ENCODE peak calls at places on chromosome 18, in ten cellular contexts. One of them, this sample, is unnamed.

GRCh38 chr18:61893971-61894750 is 1.4 kb upstream of the RNF152 start:
- DNase-seq in LHCN-M2: peak; percentile 50
- DNase-seq in neuronal stem cell: peak; percentile 73
- DNase-seq in naive thymus-derived CD4-positive, alpha-beta T cell: peak; percentile 73
- DNase-seq in lower lobe of right lung: peak; percentile 80
- DNase-seq in hypothalamus: peak; percentile 57
- DNase-seq in A549: peak; percentile 36
- DNase-seq in mesothelial cell of epicardium: peak; percentile 46
- DNase-seq in NCI-H2227 treated with DMSO at 0.1 percent for 48 hours: peak; percentile 33
- DNase-seq in amygdala: peak; percentile 58
- DNase-seq in this sample: peak; percentile 84

GRCh38 chr18:10374615-10375295 is 79.7 kb upstream of the APCDD1 start:
- DNase-seq in LHCN-M2: no peak
- DNase-seq in neuronal stem cell: no peak
- DNase-seq in naive thymus-derived CD4-positive, alpha-beta T cell: no peak
- DNase-seq in lower lobe of right lung: no peak
- DNase-seq in hypothalamus: no peak
- DNase-seq in A549: no peak
- DNase-seq in mesothelial cell of epicardium: no peak
- DNase-seq in NCI-H2227 treated with DMSO at 0.1 percent for 48 hours: no peak
- DNase-seq in amygdala: no peak
- DNase-seq in this sample: no peak

GRCh38 chr18:46630160-46630559 is 26.9 kb downstream of the LOXHD1 start:
- DNase-seq in LHCN-M2: peak; percentile 11
- DNase-seq in neuronal stem cell: no peak
- DNase-seq in naive thymus-derived CD4-positive, alpha-beta T cell: no peak
- DNase-seq in lower lobe of right lung: no peak
- DNase-seq in hypothalamus: no peak
- DNase-seq in A549: no peak
- DNase-seq in mesothelial cell of epicardium: no peak
- DNase-seq in NCI-H2227 treated with DMSO at 0.1 percent for 48 hours: no peak
- DNase-seq in amygdala: no peak
- DNase-seq in this sample: no peak

GRCh38 chr18:49431563-49431962 is 28.9 kb downstream of the DYM start:
- DNase-seq in LHCN-M2: peak; percentile 91
- DNase-seq in neuronal stem cell: no peak
- DNase-seq in naive thymus-derived CD4-positive, alpha-beta T cell: no peak
- DNase-seq in lower lobe of right lung: no peak
- DNase-seq in hypothalamus: no peak
- DNase-seq in A549: no peak
- DNase-seq in mesothelial cell of epicardium: no peak
- DNase-seq in NCI-H2227 treated with DMSO at 0.1 percent for 48 hours: no peak
- DNase-seq in amygdala: no peak
- DNase-seq in this sample: no peak

GRCh38 chr18:12657849-12658829 is at the start of gene SPIRE1:
- DNase-seq in LHCN-M2: peak; percentile 59
- DNase-seq in neuronal stem cell: peak; percentile 71
- DNase-seq in naive thymus-derived CD4-positive, alpha-beta T cell: peak; percentile 65
- DNase-seq in lower lobe of right lung: peak; percentile 86
- DNase-seq in hypothalamus: peak; percentile 44
- DNase-seq in A549: peak; percentile 22
- DNase-seq in mesothelial cell of epicardium: peak; percentile 34
- DNase-seq in NCI-H2227 treated with DMSO at 0.1 percent for 48 hours: peak; percentile 52
- DNase-seq in amygdala: no peak
- DNase-seq in this sample: peak; percentile 78

GRCh38 chr18:13218376-13219011 is at the start of gene LDLRAD4:
- DNase-seq in LHCN-M2: no peak
- DNase-seq in neuronal stem cell: peak; percentile 26
- DNase-seq in naive thymus-derived CD4-positive, alpha-beta T cell: peak; percentile 52
- DNase-seq in lower lobe of right lung: no peak
- DNase-seq in hypothalamus: no peak
- DNase-seq in A549: no peak
- DNase-seq in mesothelial cell of epicardium: no peak
- DNase-seq in NCI-H2227 treated with DMSO at 0.1 percent for 48 hours: no peak
- DNase-seq in amygdala: peak; percentile 37
- DNase-seq in this sample: no peak

GRCh38 chr18:58847383-58848071 is 17.1 kb upstream of the ZNF532 start:
- DNase-seq in LHCN-M2: no peak
- DNase-seq in neuronal stem cell: peak; percentile 71
- DNase-seq in naive thymus-derived CD4-positive, alpha-beta T cell: no peak
- DNase-seq in lower lobe of right lung: no peak
- DNase-seq in hypothalamus: no peak
- DNase-seq in A549: no peak
- DNase-seq in mesothelial cell of epicardium: no peak
- DNase-seq in NCI-H2227 treated with DMSO at 0.1 percent for 48 hours: no peak
- DNase-seq in amygdala: peak; percentile 15
- DNase-seq in this sample: no peak

GRCh38 chr18:74204543-74205152 is 56.3 kb downstream of the TIMM21 start:
- DNase-seq in LHCN-M2: no peak
- DNase-seq in neuronal stem cell: no peak
- DNase-seq in naive thymus-derived CD4-positive, alpha-beta T cell: no peak
- DNase-seq in lower lobe of right lung: no peak
- DNase-seq in hypothalamus: no peak
- DNase-seq in A549: no peak
- DNase-seq in mesothelial cell of epicardium: no peak
- DNase-seq in NCI-H2227 treated with DMSO at 0.1 percent for 48 hours: no peak
- DNase-seq in amygdala: no peak
- DNase-seq in this sample: no peak

GRCh38 chr18:8468911-8469310 is 140.3 kb upstream of the RAB12 start:
- DNase-seq in LHCN-M2: peak; percentile 40
- DNase-seq in neuronal stem cell: no peak
- DNase-seq in naive thymus-derived CD4-positive, alpha-beta T cell: no peak
- DNase-seq in lower lobe of right lung: no peak
- DNase-seq in hypothalamus: no peak
- DNase-seq in A549: no peak
- DNase-seq in mesothelial cell of epicardium: no peak
- DNase-seq in NCI-H2227 treated with DMSO at 0.1 percent for 48 hours: no peak
- DNase-seq in amygdala: no peak
- DNase-seq in this sample: no peak